ENCODE peak calls at places on chromosomes 2 and 18, in seven cellular contexts. Q is NCI-H82; W is activated T-helper 1 cell treated with Interleukin-2 at 50 U/mL for 16 hours; V is RCC 7860; G is G401; A is kidney; O is stimulated activated CD8-positive, alpha-beta memory T cell treated with anti-CD3 and anti-CD28 coated beads, Interleukin-12 subunit alpha, Interleukin-12 subunit beta, amount 100 ng/mL, for 4 hours. Z is an unnamed sample.

GRCh38 chr18:2994603-2995432 is 18.1 kb downstream of the LPIN2 start:
- DNase-seq in Q (no peak), W (peak; percentile 54), V (no peak), G (no peak), A (no peak), O (peak; percentile 43), Z (peak; percentile 88)

GRCh38 chr2:197934926-197935274 is 130.5 kb downstream of the PLCL1 start:
- DNase-seq in Q (no peak), W (no peak), V (no peak), G (no peak), A (no peak), O (no peak), Z (no peak)

GRCh38 chr2:154697422-154698237 is 865 bp upstream of the KCNJ3 start:
- DNase-seq in Q (peak; percentile 51), W (no peak), V (no peak), G (peak; percentile 90), A (peak; percentile 74), O (no peak), Z (peak; percentile 71)

GRCh38 chr2:239512054-239512453 is 111.2 kb upstream of the HDAC4 start:
- DNase-seq in Q (no peak), W (no peak), V (no peak), G (no peak), A (peak; percentile 6), O (no peak), Z (no peak)

GRCh38 chr2:177427316-177427715 is 34.7 kb downstream of the AGPS start:
- DNase-seq in Q (no peak), W (no peak), V (no peak), G (no peak), A (no peak), O (no peak), Z (no peak)

GRCh38 chr2:42928692-42929576 is 136.6 kb upstream of the HAAO start:
- DNase-seq in Q (peak; percentile 96), W (no peak), V (no peak), G (peak; percentile 65), A (no peak), O (no peak), Z (no peak)

GRCh38 chr2:11863103-11863502 is 116.7 kb downstream of the LPIN1 start:
- DNase-seq in Q (no peak), W (no peak), V (no peak), G (no peak), A (no peak), O (no peak), Z (peak; percentile 62)

GRCh38 chr2:201797175-201797840 is 9.0 kb upstream of the CDK15 start:
- DNase-seq in Q (no peak), W (no peak), V (peak; percentile 93), G (no peak), A (no peak), O (no peak), Z (no peak)

GRCh38 chr2:59182249-59182648 is 941.1 kb upstream of the FANCL start:
- DNase-seq in Q (peak; percentile 78), W (no peak), V (no peak), G (peak; percentile 3), A (no peak), O (no peak), Z (no peak)

GRCh38 chr2:221488134-221488807 is 83.8 kb downstream of the EPHA4 start:
- DNase-seq in Q (no peak), W (no peak), V (no peak), G (no peak), A (no peak), O (no peak), Z (no peak)

GRCh38 chr2:134704173-134704572 is 14.6 kb downstream of the TMEM163 start:
- DNase-seq in Q (peak; percentile 26), W (no peak), V (no peak), G (no peak), A (no peak), O (no peak), Z (no peak)

GRCh38 chr2:168355110-168355509 is 101.0 kb upstream of the CERS6 start:
- DNase-seq in Q (no peak), W (no peak), V (no peak), G (no peak), A (no peak), O (no peak), Z (no peak)

GRCh38 chr2:117888897-117889296 is 74.4 kb downstream of the DDX18 start:
- DNase-seq in Q (no peak), W (no peak), V (no peak), G (no peak), A (no peak), O (no peak), Z (no peak)

GRCh38 chr2:54557601-54558187 is 101.6 kb downstream of the SPTBN1 start:
- DNase-seq in Q (peak; percentile 73), W (peak; percentile 66), V (peak; percentile 69), G (peak; percentile 56), A (peak; percentile 86), O (peak; percentile 62), Z (peak; percentile 95)

GRCh38 chr2:176001281-176001902 is 675 bp downstream of the LNPK start:
- DNase-seq in Q (peak; percentile 84), W (peak; percentile 4), V (peak; percentile 17), G (peak; percentile 61), A (peak; percentile 76), O (peak; percentile 16), Z (peak; percentile 85)

GRCh38 chr18:37398248-37398920 is 167.2 kb downstream of the CELF4 start:
- DNase-seq in Q (no peak), W (no peak), V (no peak), G (no peak), A (peak; percentile 33), O (no peak), Z (peak; percentile 61)

GRCh38 chr2:233462826-233463470 is 103.6 kb downstream of the USP40 start:
- DNase-seq in Q (no peak), W (no peak), V (no peak), G (no peak), A (peak; percentile 14), O (no peak), Z (peak; percentile 56)

GRCh38 chr2:47008381-47009280 is 93.0 kb upstream of the MCFD2 start:
- DNase-seq in Q (peak; percentile 89), W (no peak), V (no peak), G (peak; percentile 96), A (peak; percentile 90), O (no peak), Z (no peak)

GRCh38 chr2:54386993-54387590 is 69.0 kb upstream of the SPTBN1 start:
- DNase-seq in Q (no peak), W (no peak), V (no peak), G (peak; percentile 2), A (no peak), O (no peak), Z (no peak)

GRCh38 chr2:120607996-120608395 is 127.7 kb upstream of the GLI2 start:
- DNase-seq in Q (no peak), W (no peak), V (no peak), G (no peak), A (peak; percentile 72), O (no peak), Z (peak; percentile 51)

GRCh38 chr2:54665436-54665856 is 58.0 kb upstream of the EML6 start:
- DNase-seq in Q (peak; percentile 77), W (no peak), V (no peak), G (peak; percentile 50), A (no peak), O (no peak), Z (no peak)

GRCh38 chr2:112255875-112256274 is 1.0 kb upstream of the ZC3H8 start:
- DNase-seq in Q (no peak), W (no peak), V (no peak), G (no peak), A (no peak), O (no peak), Z (no peak)

GRCh38 chr2:12618576-12618975 is 98.2 kb upstream of the TRIB2 start:
- DNase-seq in Q (no peak), W (no peak), V (no peak), G (no peak), A (no peak), O (no peak), Z (no peak)

GRCh38 chr2:145715601-145716000 is 1195.7 kb upstream of the ZEB2 start:
- DNase-seq in Q (peak; percentile 5), W (no peak), V (no peak), G (no peak), A (no peak), O (no peak), Z (no peak)

GRCh38 chr18:28078298-28078697 is 98.6 kb downstream of the CDH2 start:
- DNase-seq in Q (no peak), W (no peak), V (no peak), G (no peak), A (no peak), O (no peak), Z (no peak)

GRCh38 chr2:96873651-96874096 is 3.8 kb upstream of the SEMA4C start:
- DNase-seq in Q (no peak), W (no peak), V (no peak), G (no peak), A (peak; percentile 84), O (no peak), Z (peak; percentile 85)

GRCh38 chr2:133568172-133568571 is at the start of gene NCKAP5:
- DNase-seq in Q (peak; percentile 41), W (no peak), V (no peak), G (no peak), A (peak; percentile 47), O (no peak), Z (no peak)

Z was measured in spleen.